ENCODE peak calls at places on chromosomes 7 and 10, in seven cellular contexts. X, C, E, F, A, M and O are unnamed samples.

GRCh38 chr10:19925064-19925463 is 108.8 kb downstream of the PLXDC2 start:
- DNase-seq in E (no peak), A (no peak), X (no peak), F (no peak), M (no peak), C (no peak), O (no peak)

GRCh38 chr10:119253433-119254174 is 46.2 kb downstream of the GRK5 start:
- DNase-seq in F (peak), E (peak), X (no peak), C (no peak), A (peak), M (peak), O (peak)

GRCh38 chr10:35056686-35057085 is 33.5 kb downstream of the CUL2 start:
- DNase-seq in C (no peak), A (no peak), X (no peak), F (no peak), M (no peak), E (no peak), O (no peak)

GRCh38 chr10:29353887-29354561 is 65.2 kb downstream of the LYZL1 start:
- DNase-seq in C (no peak), X (no peak), F (no peak), A (no peak), M (no peak), E (no peak), O (no peak)

GRCh38 chr7:11343818-11344413 is 370.2 kb downstream of the PHF14 start:
- DNase-seq in A (no peak), X (peak), F (no peak), E (no peak), C (no peak), M (no peak), O (no peak)

GRCh38 chr10:72563327-72563932 is 62.4 kb downstream of the MICU1 start:
- DNase-seq in C (no peak), M (no peak), A (no peak), E (no peak), X (no peak), F (no peak), O (no peak)

GRCh38 chr10:44963772-44964633 is 4.4 kb downstream of the RASSF4 start:
- DNase-seq in E (no peak), M (no peak), X (no peak), A (peak), C (peak), F (no peak), O (no peak)

GRCh38 chr10:103781329-103782061 is 73.9 kb downstream of the SH3PXD2A start:
- DNase-seq in M (no peak), X (no peak), E (peak), F (no peak), A (no peak), C (no peak), O (no peak)

GRCh38 chr7:45241339-45242109 is 83.9 kb downstream of the RAMP3 start:
- DNase-seq in F (no peak), M (no peak), E (no peak), X (no peak), A (no peak), C (no peak), O (no peak)

GRCh38 chr10:97889461-97890265 is 40.0 kb downstream of the GOLGA7B start:
- DNase-seq in A (no peak), X (no peak), M (peak), E (no peak), F (peak), C (no peak), O (no peak)

GRCh38 chr7:108026116-108026515 is 23.2 kb upstream of the LAMB1 start:
- DNase-seq in F (no peak), X (no peak), C (no peak), M (no peak), A (no peak), E (no peak), O (no peak)

GRCh38 chr7:158317238-158318205 is 270.1 kb downstream of the PTPRN2 start:
- DNase-seq in C (no peak), X (peak), F (no peak), E (no peak), M (peak), A (no peak), O (no peak)

GRCh38 chr7:102842284-102842683 is 70.5 kb upstream of the LRRC17 start:
- DNase-seq in E (no peak), F (no peak), X (no peak), A (no peak), C (no peak), M (no peak), O (no peak)

GRCh38 chr7:3678411-3678810 is 377.4 kb downstream of the SDK1 start:
- DNase-seq in M (no peak), X (no peak), E (no peak), A (no peak), C (no peak), F (no peak), O (no peak)

GRCh38 chr10:6473901-6474370 is 106.1 kb downstream of the PRKCQ start:
- DNase-seq in C (no peak), F (peak), M (no peak), X (no peak), E (no peak), A (no peak), O (no peak)

GRCh38 chr10:102613286-102613685 is 31.0 kb upstream of the TRIM8 start:
- DNase-seq in A (no peak), F (no peak), X (no peak), M (no peak), E (no peak), C (no peak), O (no peak)

GRCh38 chr10:102196893-102197292 is 29.2 kb upstream of the ELOVL3 start:
- DNase-seq in F (peak), A (no peak), C (no peak), M (no peak), X (no peak), E (no peak), O (no peak)

GRCh38 chr10:1284076-1284475 is 227.9 kb downstream of the WDR37 start:
- DNase-seq in M (peak), C (no peak), A (no peak), E (no peak), F (no peak), X (no peak), O (no peak)

GRCh38 chr7:6447589-6448210 is at the start of gene DAGLB:
- DNase-seq in X (peak), F (peak), E (peak), C (peak), A (peak), M (peak), O (peak)

GRCh38 chr7:74526780-74527179 is 73.1 kb downstream of the GTF2IRD1 start:
- DNase-seq in F (no peak), X (no peak), E (no peak), A (no peak), C (no peak), M (no peak), O (no peak)

GRCh38 chr7:84981038-84981601 is 205.7 kb downstream of the SEMA3D start:
- DNase-seq in C (no peak), M (no peak), E (no peak), X (no peak), F (no peak), A (no peak), O (no peak)

GRCh38 chr7:11177793-11178192 is 204.1 kb downstream of the PHF14 start:
- DNase-seq in A (no peak), E (no peak), F (no peak), C (no peak), X (no peak), M (no peak), O (no peak)

GRCh38 chr10:113058175-113058961 is 108.3 kb downstream of the TCF7L2 start:
- DNase-seq in M (peak), A (no peak), E (peak), C (no peak), X (no peak), F (no peak), O (no peak)

GRCh38 chr10:44935961-44936285 is 23.7 kb upstream of the RASSF4 start:
- DNase-seq in C (no peak), A (no peak), X (no peak), F (no peak), M (no peak), E (no peak), O (no peak)

GRCh38 chr7:11835260-11835659 is 3.3 kb upstream of the THSD7A start:
- DNase-seq in C (no peak), A (no peak), M (no peak), X (no peak), E (no peak), F (no peak), O (no peak)

GRCh38 chr7:54932818-54933543 is 85.8 kb upstream of the EGFR start:
- DNase-seq in F (no peak), C (no peak), X (peak), A (peak), E (no peak), M (peak), O (peak)

GRCh38 chr7:91784469-91784868 is 96.0 kb downstream of the MTERF1 start:
- DNase-seq in A (no peak), X (peak), M (no peak), F (no peak), C (no peak), E (peak), O (no peak)

GRCh38 chr7:108181073-108181985 is 51.2 kb upstream of the LAMB4 start:
- DNase-seq in F (no peak), C (no peak), E (peak), A (no peak), X (peak), M (peak), O (no peak)

GRCh38 chr7:92133737-92134270 is 473 bp downstream of the CYP51A1 start:
- DNase-seq in M (peak), A (peak), E (no peak), X (peak), C (peak), F (peak), O (peak)

GRCh38 chr7:115417662-115418061 is 495.8 kb downstream of the MDFIC start:
- DNase-seq in E (no peak), C (no peak), X (no peak), F (no peak), M (peak), A (no peak), O (peak)

GRCh38 chr7:5523052-5523711 is 99.5 kb upstream of the TNRC18 start:
- DNase-seq in F (peak), X (no peak), A (no peak), C (no peak), M (peak), E (no peak), O (no peak)

GRCh38 chr7:30681262-30682130 is 760 bp downstream of the CRHR2 start:
- DNase-seq in X (no peak), C (no peak), F (peak), A (no peak), E (no peak), M (peak), O (no peak)

GRCh38 chr10:93363891-93364648 is 118.1 kb downstream of the MYOF start:
- DNase-seq in C (no peak), A (no peak), X (no peak), F (no peak), E (no peak), M (no peak), O (peak)

GRCh38 chr10:79505771-79506351 is 6.5 kb upstream of the EIF5AL1 start:
- DNase-seq in C (no peak), E (no peak), X (no peak), A (no peak), M (no peak), F (no peak), O (no peak)